ENCODE peak calls at places on chromosomes 4 and X, in five cellular contexts. T, Q, I, S and N are unnamed samples.

GRCh38 chr4:102259081-102259480 is 86.2 kb downstream of the SLC39A8 start:
- DNase-seq in Q (no peak), T (no peak), I (no peak), S (no peak), N (no peak)

GRCh38 chr4:25131925-25132324 is 28.3 kb downstream of the SEPSECS start:
- DNase-seq in S (no peak), T (no peak), Q (no peak), I (no peak), N (no peak)

GRCh38 chr4:140122891-140123290 is 31.1 kb downstream of the MAML3 start:
- DNase-seq in Q (no peak), T (no peak), I (no peak), S (no peak), N (no peak)

GRCh38 chr4:80276922-80277321 is 10.5 kb downstream of the FGF5 start:
- DNase-seq in S (no peak), I (no peak), T (no peak), Q (no peak), N (no peak)

GRCh38 chr4:170047774-170048354 is 21.7 kb upstream of the MFAP3L start:
- DNase-seq in Q (peak), S (peak), T (no peak), I (no peak), N (no peak)

GRCh38 chr4:163515198-163515597 is 20.7 kb downstream of the TMA16 start:
- DNase-seq in Q (no peak), T (no peak), S (no peak), I (no peak), N (peak)

GRCh38 chr4:112726041-112726440 is 89.1 kb downstream of the LARP7 start:
- DNase-seq in Q (no peak), S (no peak), T (no peak), I (no peak), N (no peak)

GRCh38 chrX:54920610-54921426 is at the start of gene TRO:
- DNase-seq in S (peak), T (no peak), Q (no peak), I (no peak), N (no peak)

GRCh38 chr4:159101983-159102622 is 776 bp upstream of the RAPGEF2 start:
- DNase-seq in T (no peak), Q (no peak), I (no peak), S (no peak), N (no peak)

GRCh38 chr4:156291317-156291716 is 337.7 kb upstream of the CTSO start:
- DNase-seq in S (peak), T (no peak), I (no peak), Q (no peak), N (no peak)

GRCh38 chr4:39029752-39030694 is 2.2 kb downstream of the TMEM156 start:
- DNase-seq in Q (no peak), T (no peak), S (no peak), I (no peak), N (no peak)

GRCh38 chrX:132957211-132958085 is 981 bp downstream of the HS6ST2 start:
- DNase-seq in Q (no peak), I (no peak), T (no peak), S (no peak), N (peak)

GRCh38 chr4:145539677-145540076 is 58.0 kb downstream of the SMAD1 start:
- DNase-seq in T (no peak), Q (no peak), I (no peak), S (no peak), N (no peak)

GRCh38 chrX:20362268-20363002 is 95.7 kb upstream of the RPS6KA3 start:
- DNase-seq in T (no peak), Q (no peak), I (no peak), S (peak), N (no peak)

GRCh38 chrX:22097295-22097694 is 65.2 kb downstream of the PHEX start:
- DNase-seq in S (peak), T (no peak), Q (no peak), I (no peak), N (no peak)

GRCh38 chr4:26248647-26249046 is 72.2 kb upstream of the RBPJ start:
- DNase-seq in Q (no peak), T (no peak), I (no peak), S (peak), N (no peak)

GRCh38 chrX:49656554-49656953 is 39.2 kb downstream of the PAGE1 start:
- DNase-seq in T (no peak), S (no peak), Q (no peak), I (no peak), N (no peak)

GRCh38 chr4:24978291-24979072 is 52.3 kb downstream of the LGI2 start:
- DNase-seq in T (no peak), I (no peak), Q (no peak), S (no peak), N (no peak)

GRCh38 chr4:89162987-89163386 is 51.7 kb downstream of the TIGD2 start:
- DNase-seq in Q (no peak), T (no peak), I (no peak), S (no peak), N (no peak)